ENCODE peak calls at places on chromosome 2, in six cellular contexts. One of them, this sample, is unnamed.
A peak's percentile ranks its signal among the peaks of the same experiment; 100 is the strongest.

GRCh38 chr2:30177861-30178465 is 31.2 kb downstream of the YPEL5 start:
- DNase-seq in GM23338: no peak
- DNase-seq in GM23248: no peak
- DNase-seq in psoas muscle: peak; percentile 45
- DNase-seq in mesendoderm: no peak
- DNase-seq in hepatocyte: no peak
- DNase-seq in this sample: no peak

GRCh38 chr2:5694016-5694690 is 2.0 kb downstream of the SOX11 start:
- DNase-seq in hepatocyte: peak; percentile 44
- DNase-seq in psoas muscle: no peak
- DNase-seq in mesendoderm: peak; percentile 71
- DNase-seq in GM23338: peak; percentile 76
- DNase-seq in GM23248: no peak
- DNase-seq in this sample: no peak

GRCh38 chr2:241598061-241598460 is 38.9 kb downstream of the THAP4 start:
- DNase-seq in hepatocyte: no peak
- DNase-seq in GM23248: no peak
- DNase-seq in GM23338: no peak
- DNase-seq in psoas muscle: peak; percentile 47
- DNase-seq in mesendoderm: no peak
- DNase-seq in this sample: no peak

GRCh38 chr2:100286318-100286717 is 36.0 kb downstream of the LONRF2 start:
- DNase-seq in psoas muscle: no peak
- DNase-seq in GM23248: no peak
- DNase-seq in GM23338: no peak
- DNase-seq in mesendoderm: no peak
- DNase-seq in hepatocyte: no peak
- DNase-seq in this sample: no peak

GRCh38 chr2:68465081-68465916 is 1.8 kb downstream of the FBXO48 start:
- DNase-seq in GM23248: peak; percentile 86
- DNase-seq in mesendoderm: no peak
- DNase-seq in GM23338: no peak
- DNase-seq in hepatocyte: no peak
- DNase-seq in psoas muscle: no peak
- DNase-seq in this sample: no peak

GRCh38 chr2:226334981-226335720 is 464.5 kb downstream of the IRS1 start:
- DNase-seq in GM23248: peak; percentile 40
- DNase-seq in GM23338: no peak
- DNase-seq in hepatocyte: no peak
- DNase-seq in psoas muscle: no peak
- DNase-seq in mesendoderm: no peak
- DNase-seq in this sample: no peak

GRCh38 chr2:32452338-32453064 is 95.7 kb downstream of the BIRC6 start:
- DNase-seq in GM23338: no peak
- DNase-seq in psoas muscle: no peak
- DNase-seq in mesendoderm: no peak
- DNase-seq in GM23248: no peak
- DNase-seq in hepatocyte: no peak
- DNase-seq in this sample: no peak

GRCh38 chr2:100718065-100718570 is 101.8 kb upstream of the NPAS2 start:
- DNase-seq in GM23248: no peak
- DNase-seq in mesendoderm: no peak
- DNase-seq in GM23338: no peak
- DNase-seq in psoas muscle: no peak
- DNase-seq in hepatocyte: peak; percentile 34
- DNase-seq in this sample: peak; percentile 96

DNA sequence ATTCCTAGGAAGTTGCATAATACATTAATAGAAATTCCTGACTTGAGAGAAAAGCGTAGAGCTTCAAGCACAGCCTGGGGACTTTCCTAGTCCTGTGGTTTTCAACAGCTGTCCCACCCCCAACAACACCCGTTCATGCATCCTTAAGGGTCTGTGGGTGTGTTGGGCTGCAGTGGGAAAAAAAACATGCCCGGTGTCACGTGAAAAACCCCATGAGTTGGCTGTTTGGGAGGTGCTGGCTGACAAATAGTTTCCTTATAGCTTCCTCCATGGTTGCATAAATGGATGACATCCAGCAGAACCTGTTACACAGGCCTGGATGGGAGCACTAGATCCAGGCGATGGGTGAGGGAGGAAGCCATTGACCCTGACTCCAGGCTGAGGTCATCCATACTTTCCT is 15.0 kb downstream of the SLC9A4 start:
- DNase-seq in hepatocyte: peak; percentile 22
- DNase-seq in GM23248: peak; percentile 48
- DNase-seq in mesendoderm: peak; percentile 18
- DNase-seq in GM23338: no peak
- DNase-seq in psoas muscle: no peak
- DNase-seq in this sample: peak; percentile 8
- H3K4me3 ChIP-seq in hepatocyte: no peak overlapping the region
- H3K4me3 ChIP-seq in GM23248: no peak overlapping the region
- H3K4me3 ChIP-seq in mesendoderm: no peak overlapping the region
- H3K4me3 ChIP-seq in GM23338: no peak overlapping the region
- H3K4me3 ChIP-seq in psoas muscle: no peak overlapping the region
- H3K4me3 ChIP-seq in this sample: no peak overlapping the region

DNA sequence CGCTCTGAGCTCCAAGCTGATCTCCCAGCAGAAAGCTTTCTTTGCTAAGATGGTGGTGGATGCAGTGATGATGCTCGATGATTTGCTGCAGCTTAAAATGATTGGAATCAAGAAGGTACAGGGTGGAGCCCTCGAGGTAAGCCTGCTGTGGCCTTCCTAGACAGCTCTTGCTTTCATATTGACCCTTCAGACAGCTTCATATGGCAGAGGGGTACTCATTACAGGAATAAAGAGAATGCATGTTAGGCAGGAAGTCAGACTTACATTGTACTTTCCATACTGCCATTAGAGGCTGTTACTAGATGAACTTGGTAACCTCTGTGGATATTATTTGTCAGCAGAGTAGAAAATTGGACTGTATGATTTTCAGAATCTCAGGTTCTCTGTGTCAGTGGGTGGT is 10.5 kb downstream of the CCT7 start:
- DNase-seq in hepatocyte: no peak
- DNase-seq in GM23338: no peak
- DNase-seq in mesendoderm: no peak
- DNase-seq in psoas muscle: no peak
- DNase-seq in GM23248: no peak
- DNase-seq in this sample: no peak
- H3K27ac ChIP-seq in hepatocyte: no peak overlapping the region
- H3K27ac ChIP-seq in GM23338: no peak overlapping the region
- H3K27ac ChIP-seq in mesendoderm: no peak overlapping the region
- H3K27ac ChIP-seq in psoas muscle: no peak overlapping the region
- H3K27ac ChIP-seq in GM23248: no peak overlapping the region
- H3K27ac ChIP-seq in this sample: no peak overlapping the region

GRCh38 chr2:96839288-96839874 is 4.4 kb downstream of the ANKRD23 start:
- DNase-seq in mesendoderm: no peak
- DNase-seq in hepatocyte: no peak
- DNase-seq in GM23248: no peak
- DNase-seq in GM23338: peak; percentile 80
- DNase-seq in psoas muscle: peak; percentile 57
- DNase-seq in this sample: peak; percentile 60
- H3K4me3 ChIP-seq in mesendoderm: no peak overlapping the region
- H3K4me3 ChIP-seq in hepatocyte: no peak overlapping the region
- H3K4me3 ChIP-seq in GM23248: no peak overlapping the region
- H3K4me3 ChIP-seq in GM23338: no peak overlapping the region
- H3K4me3 ChIP-seq in psoas muscle: peak overlapping the region; percentile 71
- H3K4me3 ChIP-seq in this sample: peak overlapping the region; percentile 24

DNA sequence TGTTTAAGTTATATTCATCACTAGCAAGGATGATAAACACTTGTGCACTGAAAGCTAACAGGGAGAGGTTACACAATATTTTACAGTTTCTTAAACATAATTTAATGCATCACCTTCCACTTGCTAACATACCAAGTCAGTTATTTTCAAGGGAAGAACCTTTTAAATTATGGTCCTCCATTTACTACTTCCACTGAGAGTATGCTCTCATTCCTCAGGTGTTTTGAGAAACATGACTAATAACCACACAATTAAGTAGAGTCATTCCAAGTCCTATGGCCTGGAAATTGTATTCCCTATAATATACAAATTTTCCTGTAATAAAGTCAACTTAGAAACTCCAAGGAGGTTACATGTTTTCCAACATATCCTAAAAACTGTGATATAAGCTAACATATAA is 152.3 kb upstream of the STON1 start:
- DNase-seq in mesendoderm: no peak
- DNase-seq in GM23338: no peak
- DNase-seq in GM23248: peak; percentile 1
- DNase-seq in psoas muscle: no peak
- DNase-seq in hepatocyte: no peak
- DNase-seq in this sample: no peak
- H3K27ac ChIP-seq in mesendoderm: no peak overlapping the region
- H3K27ac ChIP-seq in GM23338: no peak overlapping the region
- H3K27ac ChIP-seq in GM23248: no peak overlapping the region
- H3K27ac ChIP-seq in psoas muscle: no peak overlapping the region
- H3K27ac ChIP-seq in hepatocyte: no peak overlapping the region
- H3K27ac ChIP-seq in this sample: no peak overlapping the region

GRCh38 chr2:54577944-54578667 is 122.0 kb downstream of the SPTBN1 start:
- DNase-seq in hepatocyte: no peak
- DNase-seq in mesendoderm: no peak
- DNase-seq in GM23338: no peak
- DNase-seq in psoas muscle: no peak
- DNase-seq in GM23248: no peak
- DNase-seq in this sample: no peak

GRCh38 chr2:54579061-54579681 is 123.0 kb downstream of the SPTBN1 start:
- DNase-seq in hepatocyte: no peak
- DNase-seq in psoas muscle: no peak
- DNase-seq in GM23338: no peak
- DNase-seq in GM23248: no peak
- DNase-seq in mesendoderm: no peak
- DNase-seq in this sample: no peak

GRCh38 chr2:54578668-54579045 is 122.5 kb downstream of the SPTBN1 start:
- DNase-seq in GM23338: no peak
- DNase-seq in mesendoderm: no peak
- DNase-seq in GM23248: no peak
- DNase-seq in hepatocyte: no peak
- DNase-seq in psoas muscle: no peak
- DNase-seq in this sample: no peak

GRCh38 chr2:54581326-54582039 is 125.4 kb downstream of the SPTBN1 start:
- DNase-seq in psoas muscle: no peak
- DNase-seq in GM23248: no peak
- DNase-seq in hepatocyte: no peak
- DNase-seq in GM23338: no peak
- DNase-seq in mesendoderm: no peak
- DNase-seq in this sample: no peak

GRCh38 chr2:54579682-54580349 is 123.7 kb downstream of the SPTBN1 start:
- DNase-seq in hepatocyte: peak; percentile 66
- DNase-seq in psoas muscle: no peak
- DNase-seq in mesendoderm: no peak
- DNase-seq in GM23248: no peak
- DNase-seq in GM23338: no peak
- DNase-seq in this sample: peak; percentile 83
- H3K4me3 ChIP-seq in hepatocyte: no peak overlapping the region
- H3K4me3 ChIP-seq in psoas muscle: no peak overlapping the region
- H3K4me3 ChIP-seq in mesendoderm: no peak overlapping the region
- H3K4me3 ChIP-seq in GM23248: no peak overlapping the region
- H3K4me3 ChIP-seq in GM23338: no peak overlapping the region
- H3K4me3 ChIP-seq in this sample: no peak overlapping the region